ENCODE peak calls at places on chromosome 10, in six cellular contexts. P, L, W, T, B and I are unnamed samples.

GRCh38 chr10:6694447-6695155 is 114.5 kb upstream of the PRKCQ start:
- DNase-seq in P (no peak), L (no peak), W (no peak), T (no peak), B (no peak), I (no peak)

GRCh38 chr10:43134126-43134905 is 3.9 kb upstream of the CSGALNACT2 start:
- DNase-seq in P (peak; percentile 10), L (no peak), W (no peak), T (no peak), B (no peak), I (peak; percentile 80)

GRCh38 chr10:122990278-122990677 is 10.1 kb downstream of the PSTK start:
- DNase-seq in P (no peak), L (no peak), W (no peak), T (no peak), B (no peak), I (no peak)

GRCh38 chr10:29297678-29298077 is 8.8 kb downstream of the LYZL1 start:
- DNase-seq in P (no peak), L (no peak), W (peak; percentile 6), T (no peak), B (no peak), I (no peak)

GRCh38 chr10:29245476-29245875 is 43.4 kb upstream of the LYZL1 start:
- DNase-seq in P (peak; percentile 45), L (no peak), W (no peak), T (no peak), B (no peak), I (no peak)

GRCh38 chr10:29176845-29177244 is 112.0 kb upstream of the LYZL1 start:
- DNase-seq in P (no peak), L (no peak), W (no peak), T (no peak), B (no peak), I (no peak)

GRCh38 chr10:126006906-126007305 is 110.5 kb downstream of the FANK1 start:
- DNase-seq in P (no peak), L (no peak), W (no peak), T (no peak), B (no peak), I (no peak)

GRCh38 chr10:132551093-132551807 is 13.7 kb downstream of the INPP5A start:
- DNase-seq in P (no peak), L (peak; percentile 62), W (no peak), T (no peak), B (peak; percentile 10), I (no peak)

GRCh38 chr10:54985732-54986131 is 184.7 kb upstream of the PCDH15 start:
- DNase-seq in P (no peak), L (no peak), W (no peak), T (peak; percentile 21), B (no peak), I (no peak)

GRCh38 chr10:19922236-19922963 is 106.2 kb downstream of the PLXDC2 start:
- DNase-seq in P (peak; percentile 77), L (no peak), W (no peak), T (peak; percentile 76), B (peak; percentile 77), I (no peak)
- H3K27ac ChIP-seq in P (peak overlapping the region; percentile 97), L (peak overlapping the region; percentile 50), W (no peak overlapping the region), T (peak overlapping the region; percentile 81), B (peak overlapping the region; percentile 77), I (peak overlapping the region; percentile 71)

GRCh38 chr10:100151901-100152300 is 33.9 kb downstream of the ERLIN1 start:
- DNase-seq in P (no peak), L (no peak), W (no peak), T (no peak), B (no peak), I (no peak)
- H3K36me3 ChIP-seq in P (peaks cover 9% of the 10 kb centered on the region), L (no peaks in the 10 kb centered on the region), W (peaks cover 44% of the 10 kb centered on the region), T (peaks cover 21% of the 10 kb centered on the region), B (peaks cover 59% of the 10 kb centered on the region), I (peaks cover 30% of the 10 kb centered on the region)

DNA sequence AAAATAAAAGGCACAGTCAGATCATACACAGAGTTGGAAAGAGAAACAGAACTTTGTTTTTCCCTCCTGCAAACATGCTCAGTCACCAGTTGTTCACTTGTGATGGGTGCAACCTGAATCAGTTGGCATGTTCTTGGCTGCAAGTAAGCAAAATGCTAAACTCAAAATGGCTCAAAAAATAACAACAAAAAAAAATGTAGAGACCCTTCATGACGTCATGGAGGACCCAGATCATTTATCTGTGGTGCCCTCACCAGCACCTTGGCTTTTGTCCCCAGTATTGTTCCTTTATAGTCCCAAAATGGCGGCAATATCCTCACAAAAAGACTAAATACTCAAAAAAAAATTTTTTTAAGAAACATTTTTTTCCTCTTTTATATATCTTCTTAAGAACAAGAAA is 112.4 kb downstream of the CABCOCO1 start:
- DNase-seq in P (no peak), L (no peak), W (no peak), T (no peak), B (no peak), I (no peak)
- TF ChIP-seq POLR2A in P (no peak), L (no peak), W (no peak), T (no peak), B (no peak), I (no peak)

DNA sequence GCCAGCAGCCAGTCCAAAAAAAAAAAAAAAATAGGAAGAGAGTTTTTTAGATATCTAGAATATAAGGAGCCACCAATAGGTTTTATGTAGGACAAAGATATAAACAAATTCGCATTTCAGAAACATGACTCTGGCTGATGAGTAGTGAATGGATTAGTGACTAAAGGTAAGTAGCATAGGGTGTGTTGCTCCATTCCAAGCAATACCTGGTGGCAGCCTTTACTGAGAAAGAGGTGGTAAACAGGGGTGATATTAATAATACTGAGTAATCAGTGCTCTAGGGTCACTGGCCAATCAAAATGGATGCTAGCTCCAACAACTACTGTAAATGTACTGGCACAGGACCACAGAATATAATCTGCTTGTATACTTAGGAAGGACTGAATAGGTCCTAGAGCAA is 45.5 kb upstream of the RAB11FIP2 start:
- DNase-seq in P (no peak), L (no peak), W (no peak), T (no peak), B (no peak), I (no peak)
- H3K27ac ChIP-seq in P (no peak overlapping the region), L (no peak overlapping the region), W (no peak overlapping the region), T (no peak overlapping the region), B (no peak overlapping the region), I (no peak overlapping the region)

DNA sequence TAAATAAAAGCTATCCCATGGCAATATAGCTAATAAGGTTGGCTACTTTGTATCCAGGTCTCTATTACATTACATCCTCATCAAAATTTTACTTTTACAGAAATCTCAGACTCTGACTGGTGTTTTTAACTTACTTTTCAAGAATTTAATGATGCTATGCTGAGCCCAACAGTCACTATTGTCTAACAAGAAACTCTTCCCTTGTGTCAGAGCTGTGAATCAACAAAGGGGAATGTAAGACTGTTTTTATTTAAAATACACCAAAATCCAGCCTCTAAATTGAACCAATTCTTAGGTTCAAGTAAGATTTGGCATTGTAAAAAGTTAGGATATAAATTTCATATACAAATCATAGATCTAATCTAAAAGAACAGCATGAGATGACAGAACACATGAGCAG is 7.0 kb downstream of the RTKN2 start:
- DNase-seq in P (no peak), L (no peak), W (no peak), T (no peak), B (no peak), I (no peak)
- H3K36me3 ChIP-seq in P (no peaks in the 10 kb centered on the region), L (no peaks in the 10 kb centered on the region), W (no peaks in the 10 kb centered on the region), T (no peaks in the 10 kb centered on the region), B (no peaks in the 10 kb centered on the region), I (no peaks in the 10 kb centered on the region)

GRCh38 chr10:20698837-20699236 is 198.3 kb downstream of the NEBL start:
- DNase-seq in P (no peak), L (no peak), W (no peak), T (no peak), B (no peak), I (no peak)

GRCh38 chr10:20688797-20689544 is 208.1 kb downstream of the NEBL start:
- DNase-seq in P (no peak), L (no peak), W (no peak), T (no peak), B (no peak), I (no peak)

GRCh38 chr10:20694296-20694695 is 202.8 kb downstream of the NEBL start:
- DNase-seq in P (no peak), L (no peak), W (no peak), T (no peak), B (no peak), I (no peak)
- TF ChIP-seq POLR2A in P (no peak), L (no peak), W (no peak), T (no peak), B (no peak), I (no peak)

GRCh38 chr10:32403091-32403490 is 42.8 kb upstream of the CCDC7 start:
- DNase-seq in P (no peak), L (no peak), W (no peak), T (no peak), B (no peak), I (no peak)
- H3K27ac ChIP-seq in P (no peak overlapping the region), L (no peak overlapping the region), W (no peak overlapping the region), T (no peak overlapping the region), B (no peak overlapping the region), I (no peak overlapping the region)

GRCh38 chr10:114970515-114970914 is 32.5 kb downstream of the TRUB1 start:
- DNase-seq in P (no peak), L (no peak), W (no peak), T (peak; percentile 54), B (peak; percentile 35), I (no peak)

GRCh38 chr10:114974625-114975421 is 36.8 kb downstream of the TRUB1 start:
- DNase-seq in P (no peak), L (no peak), W (no peak), T (no peak), B (no peak), I (no peak)
- H3K36me3 ChIP-seq in P (no peaks in the 10 kb centered on the region), L (no peaks in the 10 kb centered on the region), W (no peaks in the 10 kb centered on the region), T (peaks cover 2% of the 10 kb centered on the region), B (no peaks in the 10 kb centered on the region), I (no peaks in the 10 kb centered on the region)

GRCh38 chr10:118054383-118054782 is 7.6 kb upstream of the RAB11FIP2 start:
- DNase-seq in P (no peak), L (no peak), W (no peak), T (no peak), B (no peak), I (no peak)
- TF ChIP-seq POLR2A in P (no peak), L (no peak), W (no peak), T (no peak), B (no peak), I (no peak)